ENCODE peak calls at places on chromosomes 7 and 10, in ten cellular contexts. One of them, this sample, is unnamed.

GRCh38 chr10:9656386-9656785 is 1361.3 kb upstream of the CELF2 start:
- DNase-seq in GM23338: no peak
- DNase-seq in tibial artery: no peak
- DNase-seq in GM10248: no peak
- DNase-seq in colonic mucosa: no peak
- DNase-seq in HFF-Myc: no peak
- DNase-seq in right atrium auricular region: no peak
- DNase-seq in left lung: no peak
- DNase-seq in RWPE1: no peak
- DNase-seq in WTC11: no peak
- DNase-seq in this sample: no peak

GRCh38 chr7:84363741-84364140 is 169.2 kb upstream of the SEMA3A start:
- DNase-seq in left lung: no peak
- DNase-seq in HFF-Myc: no peak
- DNase-seq in right atrium auricular region: no peak
- DNase-seq in tibial artery: no peak
- DNase-seq in RWPE1: no peak
- DNase-seq in GM23338: no peak
- DNase-seq in colonic mucosa: no peak
- DNase-seq in GM10248: no peak
- DNase-seq in WTC11: no peak
- DNase-seq in this sample: no peak

GRCh38 chr7:39091774-39092173 is 114.1 kb downstream of the POU6F2 start:
- DNase-seq in WTC11: no peak
- DNase-seq in RWPE1: no peak
- DNase-seq in right atrium auricular region: no peak
- DNase-seq in tibial artery: no peak
- DNase-seq in colonic mucosa: no peak
- DNase-seq in GM10248: no peak
- DNase-seq in left lung: no peak
- DNase-seq in HFF-Myc: no peak
- DNase-seq in GM23338: no peak
- DNase-seq in this sample: no peak

GRCh38 chr10:85187047-85187446 is 858.7 kb downstream of the CCSER2 start:
- DNase-seq in right atrium auricular region: no peak
- DNase-seq in GM23338: no peak
- DNase-seq in GM10248: no peak
- DNase-seq in tibial artery: no peak
- DNase-seq in WTC11: no peak
- DNase-seq in HFF-Myc: no peak
- DNase-seq in RWPE1: no peak
- DNase-seq in colonic mucosa: no peak
- DNase-seq in left lung: no peak
- DNase-seq in this sample: no peak

GRCh38 chr7:50307368-50308012 is 3.0 kb downstream of the IKZF1 start:
- DNase-seq in right atrium auricular region: no peak
- DNase-seq in WTC11: no peak
- DNase-seq in GM10248: no peak
- DNase-seq in HFF-Myc: no peak
- DNase-seq in tibial artery: no peak
- DNase-seq in RWPE1: no peak
- DNase-seq in left lung: no peak
- DNase-seq in colonic mucosa: no peak
- DNase-seq in GM23338: peak
- DNase-seq in this sample: no peak

GRCh38 chr7:79506481-79506880 is 53.0 kb upstream of the MAGI2 start:
- DNase-seq in GM10248: no peak
- DNase-seq in RWPE1: no peak
- DNase-seq in tibial artery: no peak
- DNase-seq in WTC11: no peak
- DNase-seq in right atrium auricular region: no peak
- DNase-seq in GM23338: peak
- DNase-seq in colonic mucosa: no peak
- DNase-seq in left lung: no peak
- DNase-seq in HFF-Myc: no peak
- DNase-seq in this sample: peak

GRCh38 chr7:155489862-155490696 is 32.1 kb downstream of the EN2 start:
- DNase-seq in GM10248: peak
- DNase-seq in HFF-Myc: no peak
- DNase-seq in colonic mucosa: peak
- DNase-seq in right atrium auricular region: no peak
- DNase-seq in RWPE1: no peak
- DNase-seq in GM23338: peak
- DNase-seq in left lung: peak
- DNase-seq in tibial artery: no peak
- DNase-seq in WTC11: no peak
- DNase-seq in this sample: peak

GRCh38 chr7:102254521-102254920 is 32.1 kb upstream of the SH2B2 start:
- DNase-seq in right atrium auricular region: no peak
- DNase-seq in tibial artery: no peak
- DNase-seq in colonic mucosa: no peak
- DNase-seq in RWPE1: no peak
- DNase-seq in GM10248: no peak
- DNase-seq in left lung: no peak
- DNase-seq in GM23338: no peak
- DNase-seq in WTC11: no peak
- DNase-seq in HFF-Myc: no peak
- DNase-seq in this sample: no peak

GRCh38 chr7:93547716-93548115 is 26.8 kb downstream of the CALCR start:
- DNase-seq in colonic mucosa: no peak
- DNase-seq in tibial artery: no peak
- DNase-seq in right atrium auricular region: no peak
- DNase-seq in WTC11: no peak
- DNase-seq in RWPE1: no peak
- DNase-seq in GM10248: no peak
- DNase-seq in HFF-Myc: no peak
- DNase-seq in GM23338: no peak
- DNase-seq in left lung: no peak
- DNase-seq in this sample: no peak
- TF ChIP-seq CTCF in colonic mucosa: no peak
- TF ChIP-seq CTCF in tibial artery: no peak
- TF ChIP-seq CTCF in right atrium auricular region: no peak
- TF ChIP-seq CTCF in WTC11: no peak
- TF ChIP-seq CTCF in RWPE1: no peak
- TF ChIP-seq CTCF in GM10248: no peak
- TF ChIP-seq CTCF in HFF-Myc: no peak
- TF ChIP-seq CTCF in GM23338: no peak
- TF ChIP-seq CTCF in left lung: no peak
- TF ChIP-seq CTCF in this sample: no peak

GRCh38 chr7:30743371-30744074 is 8.4 kb upstream of the INMT start:
- DNase-seq in HFF-Myc: no peak
- DNase-seq in colonic mucosa: no peak
- DNase-seq in GM23338: no peak
- DNase-seq in right atrium auricular region: no peak
- DNase-seq in RWPE1: peak
- DNase-seq in GM10248: no peak
- DNase-seq in tibial artery: no peak
- DNase-seq in left lung: no peak
- DNase-seq in WTC11: no peak
- DNase-seq in this sample: no peak
- TF ChIP-seq CTCF in HFF-Myc: peak
- TF ChIP-seq CTCF in colonic mucosa: no peak
- TF ChIP-seq CTCF in GM23338: peak
- TF ChIP-seq CTCF in right atrium auricular region: no peak
- TF ChIP-seq CTCF in RWPE1: no peak
- TF ChIP-seq CTCF in GM10248: peak
- TF ChIP-seq CTCF in tibial artery: no peak
- TF ChIP-seq CTCF in left lung: no peak
- TF ChIP-seq CTCF in WTC11: no peak
- TF ChIP-seq CTCF in this sample: no peak

DNA sequence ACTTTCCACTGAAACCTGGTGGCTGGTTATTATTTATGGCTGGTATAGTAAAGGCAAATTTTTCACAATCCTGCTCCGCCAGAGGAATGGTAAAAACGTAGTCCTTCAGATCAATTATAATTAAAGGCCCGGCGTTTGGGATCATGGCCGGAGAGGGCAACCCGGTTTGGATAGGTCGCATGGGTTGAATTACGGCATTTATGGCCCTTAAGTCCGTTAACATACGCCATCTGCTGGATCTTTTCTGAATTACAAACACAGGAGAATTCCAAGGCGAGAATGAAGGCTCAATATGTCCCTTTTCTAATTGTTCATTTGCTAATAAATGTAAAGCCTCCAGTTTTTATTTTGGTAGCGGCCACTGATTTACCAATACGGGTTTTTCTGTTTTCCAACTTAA is 11.3 kb upstream of the TAS2R3 start:
- DNase-seq in WTC11: no peak
- DNase-seq in RWPE1: no peak
- DNase-seq in right atrium auricular region: no peak
- DNase-seq in HFF-Myc: no peak
- DNase-seq in GM10248: no peak
- DNase-seq in left lung: no peak
- DNase-seq in colonic mucosa: no peak
- DNase-seq in GM23338: peak
- DNase-seq in tibial artery: no peak
- DNase-seq in this sample: no peak
- TF ChIP-seq CTCF in WTC11: peak
- TF ChIP-seq CTCF in RWPE1: peak
- TF ChIP-seq CTCF in right atrium auricular region: no peak
- TF ChIP-seq CTCF in HFF-Myc: peak
- TF ChIP-seq CTCF in GM10248: no peak
- TF ChIP-seq CTCF in left lung: no peak
- TF ChIP-seq CTCF in colonic mucosa: no peak
- TF ChIP-seq CTCF in GM23338: peak
- TF ChIP-seq CTCF in tibial artery: no peak
- TF ChIP-seq CTCF in this sample: peak

GRCh38 chr7:121544199-121544598 is 148.1 kb upstream of the FAM3C start:
- DNase-seq in GM10248: no peak
- DNase-seq in WTC11: no peak
- DNase-seq in HFF-Myc: no peak
- DNase-seq in GM23338: no peak
- DNase-seq in tibial artery: no peak
- DNase-seq in RWPE1: no peak
- DNase-seq in left lung: no peak
- DNase-seq in colonic mucosa: no peak
- DNase-seq in right atrium auricular region: no peak
- DNase-seq in this sample: no peak
- TF ChIP-seq CTCF in GM10248: no peak
- TF ChIP-seq CTCF in WTC11: no peak
- TF ChIP-seq CTCF in HFF-Myc: no peak
- TF ChIP-seq CTCF in GM23338: no peak
- TF ChIP-seq CTCF in tibial artery: no peak
- TF ChIP-seq CTCF in RWPE1: no peak
- TF ChIP-seq CTCF in left lung: no peak
- TF ChIP-seq CTCF in colonic mucosa: no peak
- TF ChIP-seq CTCF in right atrium auricular region: no peak
- TF ChIP-seq CTCF in this sample: no peak

GRCh38 chr7:134554417-134554966 is 5.6 kb downstream of the AKR1B15 start:
- DNase-seq in tibial artery: no peak
- DNase-seq in GM23338: no peak
- DNase-seq in GM10248: no peak
- DNase-seq in colonic mucosa: peak
- DNase-seq in RWPE1: no peak
- DNase-seq in WTC11: no peak
- DNase-seq in left lung: no peak
- DNase-seq in HFF-Myc: no peak
- DNase-seq in right atrium auricular region: no peak
- DNase-seq in this sample: no peak

GRCh38 chr7:134558370-134558769 is 9.5 kb downstream of the AKR1B15 start:
- DNase-seq in tibial artery: no peak
- DNase-seq in WTC11: no peak
- DNase-seq in left lung: no peak
- DNase-seq in HFF-Myc: no peak
- DNase-seq in GM10248: no peak
- DNase-seq in GM23338: no peak
- DNase-seq in colonic mucosa: no peak
- DNase-seq in RWPE1: no peak
- DNase-seq in right atrium auricular region: no peak
- DNase-seq in this sample: no peak

GRCh38 chr7:134552105-134552504 is 3.2 kb downstream of the AKR1B15 start:
- DNase-seq in HFF-Myc: no peak
- DNase-seq in GM23338: peak
- DNase-seq in RWPE1: no peak
- DNase-seq in colonic mucosa: peak
- DNase-seq in WTC11: peak
- DNase-seq in right atrium auricular region: no peak
- DNase-seq in left lung: no peak
- DNase-seq in tibial artery: no peak
- DNase-seq in GM10248: no peak
- DNase-seq in this sample: peak

GRCh38 chr7:134557391-134557790 is 8.5 kb downstream of the AKR1B15 start:
- DNase-seq in left lung: no peak
- DNase-seq in GM10248: no peak
- DNase-seq in GM23338: no peak
- DNase-seq in tibial artery: no peak
- DNase-seq in HFF-Myc: no peak
- DNase-seq in right atrium auricular region: no peak
- DNase-seq in colonic mucosa: no peak
- DNase-seq in RWPE1: no peak
- DNase-seq in WTC11: no peak
- DNase-seq in this sample: no peak

GRCh38 chr7:134553976-134554375 is 5.1 kb downstream of the AKR1B15 start:
- DNase-seq in GM23338: peak
- DNase-seq in right atrium auricular region: no peak
- DNase-seq in RWPE1: no peak
- DNase-seq in WTC11: peak
- DNase-seq in GM10248: no peak
- DNase-seq in tibial artery: no peak
- DNase-seq in HFF-Myc: no peak
- DNase-seq in left lung: no peak
- DNase-seq in colonic mucosa: no peak
- DNase-seq in this sample: peak
- TF ChIP-seq CTCF in GM23338: peak
- TF ChIP-seq CTCF in right atrium auricular region: no peak
- TF ChIP-seq CTCF in RWPE1: no peak
- TF ChIP-seq CTCF in WTC11: no peak
- TF ChIP-seq CTCF in GM10248: peak
- TF ChIP-seq CTCF in tibial artery: no peak
- TF ChIP-seq CTCF in HFF-Myc: peak
- TF ChIP-seq CTCF in left lung: no peak
- TF ChIP-seq CTCF in colonic mucosa: no peak
- TF ChIP-seq CTCF in this sample: no peak

GRCh38 chr7:22296916-22297315 is 60.0 kb downstream of the RAPGEF5 start:
- DNase-seq in WTC11: no peak
- DNase-seq in RWPE1: no peak
- DNase-seq in HFF-Myc: no peak
- DNase-seq in colonic mucosa: no peak
- DNase-seq in left lung: no peak
- DNase-seq in GM10248: no peak
- DNase-seq in tibial artery: no peak
- DNase-seq in GM23338: no peak
- DNase-seq in right atrium auricular region: no peak
- DNase-seq in this sample: no peak
- TF ChIP-seq CTCF in WTC11: no peak
- TF ChIP-seq CTCF in RWPE1: no peak
- TF ChIP-seq CTCF in HFF-Myc: no peak
- TF ChIP-seq CTCF in colonic mucosa: no peak
- TF ChIP-seq CTCF in left lung: no peak
- TF ChIP-seq CTCF in GM10248: peak
- TF ChIP-seq CTCF in tibial artery: no peak
- TF ChIP-seq CTCF in GM23338: no peak
- TF ChIP-seq CTCF in right atrium auricular region: no peak
- TF ChIP-seq CTCF in this sample: no peak

DNA sequence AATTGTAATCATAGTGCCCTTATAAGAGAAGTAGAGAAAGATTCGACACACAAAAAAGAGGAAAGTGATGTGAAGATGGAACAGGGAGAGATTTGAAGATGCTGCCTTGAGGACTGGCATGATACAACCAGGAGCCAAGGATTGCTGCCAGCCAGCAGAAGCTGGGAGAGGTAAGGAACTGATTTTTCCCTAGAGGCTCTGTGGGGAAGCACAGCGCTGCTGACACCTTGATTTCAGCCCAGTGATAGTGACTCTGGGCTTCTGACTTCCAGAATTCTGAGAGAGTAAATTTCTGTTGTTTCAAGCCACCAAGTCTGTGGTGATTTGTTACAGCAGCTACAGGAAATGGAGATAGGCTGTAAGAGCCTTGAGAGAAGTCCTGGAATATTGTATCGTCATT is 98.2 kb downstream of the RAB11FIP2 start:
- DNase-seq in GM23338: peak
- DNase-seq in right atrium auricular region: no peak
- DNase-seq in WTC11: no peak
- DNase-seq in left lung: no peak
- DNase-seq in GM10248: no peak
- DNase-seq in tibial artery: no peak
- DNase-seq in RWPE1: no peak
- DNase-seq in HFF-Myc: no peak
- DNase-seq in colonic mucosa: no peak
- DNase-seq in this sample: no peak
- TF ChIP-seq CTCF in GM23338: peak
- TF ChIP-seq CTCF in right atrium auricular region: no peak
- TF ChIP-seq CTCF in WTC11: no peak
- TF ChIP-seq CTCF in left lung: no peak
- TF ChIP-seq CTCF in GM10248: no peak
- TF ChIP-seq CTCF in tibial artery: no peak
- TF ChIP-seq CTCF in RWPE1: no peak
- TF ChIP-seq CTCF in HFF-Myc: no peak
- TF ChIP-seq CTCF in colonic mucosa: no peak
- TF ChIP-seq CTCF in this sample: no peak

This sample was measured in nephron progenitor cell.